ENCODE peak calls at places on chromosomes 11 and 22, in four cellular contexts. One of them, this sample, is unnamed. For H3K36me3, the result is how much of the 10 kb centered on the place peaks cover.

GRCh38 chr22:19992481-19992911 is 24.1 kb downstream of the ARVCF start:
- DNase-seq in cardiac muscle cell: no peak
- DNase-seq in prostate gland: no peak
- DNase-seq in sigmoid colon: no peak
- DNase-seq in this sample: no peak

GRCh38 chr11:44097821-44098220 is 2.3 kb downstream of the EXT2 start:
- DNase-seq in cardiac muscle cell: no peak
- DNase-seq in prostate gland: no peak
- DNase-seq in sigmoid colon: no peak
- DNase-seq in this sample: no peak

GRCh38 chr11:28701760-28702449 is 593.7 kb downstream of the METTL15 start:
- DNase-seq in cardiac muscle cell: no peak
- DNase-seq in prostate gland: peak
- DNase-seq in sigmoid colon: no peak
- DNase-seq in this sample: no peak

GRCh38 chr11:110939471-110939870 is 227.2 kb upstream of the ARHGAP20 start:
- DNase-seq in cardiac muscle cell: no peak
- DNase-seq in prostate gland: no peak
- DNase-seq in sigmoid colon: no peak
- DNase-seq in this sample: no peak

GRCh38 chr11:31643831-31644230 is 134.3 kb downstream of the ELP4 start:
- DNase-seq in cardiac muscle cell: no peak
- DNase-seq in prostate gland: no peak
- DNase-seq in sigmoid colon: no peak
- DNase-seq in this sample: no peak

GRCh38 chr11:64777449-64778222 is 706 bp downstream of the SF1 start:
- DNase-seq in cardiac muscle cell: peak
- DNase-seq in prostate gland: peak
- DNase-seq in sigmoid colon: peak
- DNase-seq in this sample: peak

GRCh38 chr11:35491231-35491871 is 34.1 kb downstream of the PAMR1 start:
- DNase-seq in cardiac muscle cell: no peak
- DNase-seq in prostate gland: no peak
- DNase-seq in sigmoid colon: no peak
- DNase-seq in this sample: no peak

GRCh38 chr11:35725880-35726279 is 63.3 kb downstream of the TRIM44 start:
- DNase-seq in cardiac muscle cell: no peak
- DNase-seq in prostate gland: no peak
- DNase-seq in sigmoid colon: no peak
- DNase-seq in this sample: no peak

GRCh38 chr11:118610773-118611432 is 3.5 kb downstream of the PHLDB1 start:
- DNase-seq in cardiac muscle cell: peak
- DNase-seq in prostate gland: peak
- DNase-seq in sigmoid colon: peak
- DNase-seq in this sample: peak

GRCh38 chr11:34324466-34324865 is 33.3 kb downstream of the ABTB2 start:
- DNase-seq in cardiac muscle cell: no peak
- DNase-seq in prostate gland: peak
- DNase-seq in sigmoid colon: no peak
- DNase-seq in this sample: no peak

DNA sequence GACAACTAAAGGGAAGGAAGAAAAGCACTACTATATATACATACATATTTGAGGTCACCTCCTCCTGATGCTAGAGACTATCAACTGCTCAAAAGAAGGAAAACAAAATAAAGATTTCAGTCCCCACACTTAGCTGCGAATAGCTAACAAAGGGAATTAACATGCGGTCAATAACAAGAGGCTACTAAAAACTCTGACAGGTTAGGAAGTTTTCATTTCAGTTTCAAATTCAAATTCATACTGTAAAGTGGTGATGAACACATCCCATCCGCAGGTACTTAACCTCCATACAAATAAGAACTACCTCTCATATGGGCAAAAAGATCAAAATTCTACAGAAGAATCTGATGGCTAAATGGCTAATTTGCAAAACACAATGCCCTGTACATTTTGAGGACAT is 2.6 kb downstream of the NAP1L4 start:
- DNase-seq in cardiac muscle cell: no peak
- DNase-seq in prostate gland: no peak
- DNase-seq in sigmoid colon: no peak
- DNase-seq in this sample: no peak
- H3K4me3 ChIP-seq in cardiac muscle cell: peak
- H3K4me3 ChIP-seq in prostate gland: no peak
- H3K4me3 ChIP-seq in sigmoid colon: no peak
- H3K4me3 ChIP-seq in this sample: no peak

GRCh38 chr22:39925273-39925672 is 24.4 kb downstream of the GRAP2 start:
- DNase-seq in cardiac muscle cell: no peak
- DNase-seq in prostate gland: no peak
- DNase-seq in sigmoid colon: no peak
- DNase-seq in this sample: no peak
- H3K36me3 ChIP-seq in cardiac muscle cell: under half
- H3K36me3 ChIP-seq in prostate gland: under half
- H3K36me3 ChIP-seq in sigmoid colon: under half
- H3K36me3 ChIP-seq in this sample: under half

GRCh38 chr11:94815705-94816344 is 47.7 kb downstream of the AMOTL1 start:
- DNase-seq in cardiac muscle cell: no peak
- DNase-seq in prostate gland: no peak
- DNase-seq in sigmoid colon: no peak
- DNase-seq in this sample: no peak
- H3K4me3 ChIP-seq in cardiac muscle cell: no peak
- H3K4me3 ChIP-seq in prostate gland: no peak
- H3K4me3 ChIP-seq in sigmoid colon: no peak
- H3K4me3 ChIP-seq in this sample: no peak

DNA sequence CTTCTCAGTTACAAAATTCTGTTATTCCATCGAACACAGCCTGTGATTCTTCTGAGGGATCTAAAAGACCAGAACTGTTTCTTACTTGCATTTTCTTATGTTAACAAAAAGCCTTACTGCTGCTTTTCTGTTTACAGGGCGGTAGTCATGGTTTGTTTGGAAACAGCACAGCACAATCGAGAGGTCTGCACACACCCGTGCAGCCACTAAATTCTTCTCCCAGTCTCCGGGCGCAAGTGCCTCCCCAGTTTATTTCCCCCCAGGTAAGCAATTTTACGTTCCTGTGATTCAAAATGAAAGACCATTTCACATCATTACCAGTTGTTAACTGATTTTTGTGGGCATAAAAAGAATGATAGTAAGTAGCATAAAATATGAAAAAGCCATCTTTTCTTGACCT is 60.8 kb upstream of the ADSL start:
- DNase-seq in cardiac muscle cell: no peak
- DNase-seq in prostate gland: no peak
- DNase-seq in sigmoid colon: no peak
- DNase-seq in this sample: no peak
- H3K36me3 ChIP-seq in cardiac muscle cell: half or more
- H3K36me3 ChIP-seq in prostate gland: under half
- H3K36me3 ChIP-seq in sigmoid colon: under half
- H3K36me3 ChIP-seq in this sample: under half

GRCh38 chr22:44326549-44326881 is 13.8 kb upstream of the SHISAL1 start:
- DNase-seq in cardiac muscle cell: no peak
- DNase-seq in prostate gland: no peak
- DNase-seq in sigmoid colon: no peak
- DNase-seq in this sample: no peak
- H3K4me3 ChIP-seq in cardiac muscle cell: no peak
- H3K4me3 ChIP-seq in prostate gland: peak
- H3K4me3 ChIP-seq in sigmoid colon: peak
- H3K4me3 ChIP-seq in this sample: no peak

DNA sequence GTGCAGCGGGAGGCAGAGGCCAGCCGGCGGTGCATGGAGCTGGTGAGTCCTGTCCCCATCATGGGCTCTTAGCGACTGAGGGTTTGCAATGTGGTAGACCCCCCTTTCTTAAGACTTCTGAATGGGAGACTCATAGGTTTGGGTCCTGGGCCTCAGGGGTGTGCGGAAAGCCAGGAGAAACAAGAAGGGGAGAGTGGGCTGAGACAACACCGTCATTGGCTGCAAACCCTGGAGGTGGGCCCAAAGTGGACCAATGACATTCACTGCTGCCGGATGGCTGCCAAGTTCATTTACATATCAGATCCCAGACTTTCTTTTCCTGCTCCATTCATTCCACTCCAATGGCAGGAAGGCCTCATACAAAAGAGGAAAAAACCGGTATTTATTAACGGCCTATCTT is 213.3 kb downstream of the MYO18B start:
- DNase-seq in cardiac muscle cell: no peak
- DNase-seq in prostate gland: no peak
- DNase-seq in sigmoid colon: no peak
- DNase-seq in this sample: peak
- H3K36me3 ChIP-seq in cardiac muscle cell: half or more
- H3K36me3 ChIP-seq in prostate gland: under half
- H3K36me3 ChIP-seq in sigmoid colon: under half
- H3K36me3 ChIP-seq in this sample: under half

GRCh38 chr22:32204856-32205722 is at the start of gene RFPL2:
- DNase-seq in cardiac muscle cell: peak
- DNase-seq in prostate gland: no peak
- DNase-seq in sigmoid colon: no peak
- DNase-seq in this sample: peak

GRCh38 chr22:32203181-32204105 is 1.4 kb downstream of the RFPL2 start:
- DNase-seq in cardiac muscle cell: no peak
- DNase-seq in prostate gland: no peak
- DNase-seq in sigmoid colon: no peak
- DNase-seq in this sample: peak

GRCh38 chr22:32202539-32203180 is 2.2 kb downstream of the RFPL2 start:
- DNase-seq in cardiac muscle cell: peak
- DNase-seq in prostate gland: peak
- DNase-seq in sigmoid colon: no peak
- DNase-seq in this sample: peak

GRCh38 chr22:32205974-32206773 is 1.3 kb upstream of the RFPL2 start:
- DNase-seq in cardiac muscle cell: no peak
- DNase-seq in prostate gland: no peak
- DNase-seq in sigmoid colon: no peak
- DNase-seq in this sample: peak

DNA sequence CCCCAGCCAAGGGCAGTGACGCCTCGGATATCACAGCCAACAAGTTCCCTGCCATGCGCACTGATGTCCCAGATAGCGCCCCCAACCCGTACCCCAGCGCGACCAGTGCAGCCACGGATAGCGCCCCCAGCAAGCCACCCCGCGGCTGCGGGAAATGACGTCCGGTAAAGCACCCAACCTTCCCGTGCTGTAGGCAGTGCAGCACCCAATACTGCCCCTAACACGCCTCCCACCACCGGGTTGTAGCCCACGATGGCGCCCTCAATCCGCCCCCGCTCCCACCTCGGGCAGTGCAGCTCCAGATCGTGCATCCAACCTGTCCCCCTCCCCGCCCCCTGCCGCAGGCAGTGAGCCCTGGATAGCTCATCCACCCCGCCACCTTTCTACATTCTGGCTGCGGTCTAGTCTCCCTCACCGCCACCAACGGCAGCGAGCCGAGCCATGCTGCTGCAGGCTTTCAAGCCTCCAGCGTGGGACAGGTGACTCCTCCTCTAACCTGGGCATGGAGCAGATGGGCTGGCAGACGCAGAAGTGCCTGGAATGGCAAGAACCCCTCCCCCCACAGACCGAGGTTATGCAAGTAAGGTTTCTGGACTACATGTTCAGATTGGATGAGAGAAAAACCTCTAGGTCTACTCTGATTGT is 540 bp downstream of the RFPL2 start:
- DNase-seq in cardiac muscle cell: peak
- DNase-seq in prostate gland: no peak
- DNase-seq in sigmoid colon: no peak
- DNase-seq in this sample: peak
- H3K4me3 ChIP-seq in cardiac muscle cell: peak
- H3K4me3 ChIP-seq in prostate gland: peak
- H3K4me3 ChIP-seq in sigmoid colon: no peak
- H3K4me3 ChIP-seq in this sample: peak

GRCh38 chr22:48440673-48441552 is 1386.8 kb downstream of the BRD1 start:
- DNase-seq in cardiac muscle cell: no peak
- DNase-seq in prostate gland: no peak
- DNase-seq in sigmoid colon: no peak
- DNase-seq in this sample: no peak

GRCh38 chr22:48441553-48441850 is 1386.2 kb downstream of the BRD1 start:
- DNase-seq in cardiac muscle cell: no peak
- DNase-seq in prostate gland: no peak
- DNase-seq in sigmoid colon: no peak
- DNase-seq in this sample: no peak

GRCh38 chr22:48438791-48439559 is 1388.7 kb downstream of the BRD1 start:
- DNase-seq in cardiac muscle cell: no peak
- DNase-seq in prostate gland: no peak
- DNase-seq in sigmoid colon: no peak
- DNase-seq in this sample: no peak

GRCh38 chr22:48439560-48440135 is 1388.0 kb downstream of the BRD1 start:
- DNase-seq in cardiac muscle cell: no peak
- DNase-seq in prostate gland: no peak
- DNase-seq in sigmoid colon: no peak
- DNase-seq in this sample: no peak

GRCh38 chr22:48440176-48440575 is 1387.5 kb downstream of the BRD1 start:
- DNase-seq in cardiac muscle cell: no peak
- DNase-seq in prostate gland: no peak
- DNase-seq in sigmoid colon: no peak
- DNase-seq in this sample: no peak
- H3K36me3 ChIP-seq in cardiac muscle cell: under half
- H3K36me3 ChIP-seq in prostate gland: under half
- H3K36me3 ChIP-seq in sigmoid colon: under half
- H3K36me3 ChIP-seq in this sample: under half

DNA sequence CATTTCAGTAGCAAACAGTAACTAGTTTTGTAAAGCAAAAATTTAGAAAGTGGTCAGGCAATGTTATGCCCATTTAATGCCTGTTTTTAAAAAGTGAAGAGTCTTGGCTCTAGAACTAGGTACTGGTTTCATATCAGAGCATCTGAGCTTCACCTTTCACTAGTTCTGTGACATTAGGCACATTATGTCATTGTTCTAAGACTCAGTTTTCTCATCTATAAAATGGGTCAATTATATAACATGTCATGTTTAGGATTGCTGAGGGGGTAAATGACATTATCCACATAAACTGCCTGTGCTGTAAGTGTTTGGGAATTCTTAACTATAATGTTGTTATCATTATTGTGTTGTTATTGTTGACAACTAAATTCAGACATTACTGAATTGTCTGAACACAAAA is 235.6 kb upstream of the ZC3H12C start:
- DNase-seq in cardiac muscle cell: no peak
- DNase-seq in prostate gland: no peak
- DNase-seq in sigmoid colon: no peak
- DNase-seq in this sample: no peak
- H3K4me3 ChIP-seq in cardiac muscle cell: no peak
- H3K4me3 ChIP-seq in prostate gland: no peak
- H3K4me3 ChIP-seq in sigmoid colon: no peak
- H3K4me3 ChIP-seq in this sample: no peak

This sample was measured in H7.